ENCODE peak calls at places on chromosome 7, in seven cellular contexts. C, B, X, W, U, S and T are unnamed samples.
A peak's percentile ranks its signal among the peaks of the same experiment; 100 is the strongest.

GRCh38 chr7:45872116-45873034 is 507 bp downstream of the CCDC201 start:
- DNase-seq in C (no peak), B (no peak), X (no peak), W (no peak), U (peak; percentile 84), S (no peak), T (peak; percentile 42)

GRCh38 chr7:151566897-151567320 is 47.2 kb upstream of the RHEB start:
- DNase-seq in C (no peak), B (peak; percentile 85), X (no peak), W (peak; percentile 50), U (no peak), S (no peak), T (peak; percentile 28)

GRCh38 chr7:43884209-43884608 is 14.9 kb upstream of the MRPS24 start:
- DNase-seq in C (no peak), B (no peak), X (no peak), W (no peak), U (no peak), S (no peak), T (no peak)

GRCh38 chr7:23713285-23714235 is 3.5 kb downstream of the STK31 start:
- DNase-seq in C (no peak), B (peak; percentile 88), X (no peak), W (peak; percentile 70), U (no peak), S (no peak), T (peak; percentile 60)

GRCh38 chr7:78151229-78151628 is 352.7 kb downstream of the PHTF2 start:
- DNase-seq in C (no peak), B (peak; percentile 88), X (no peak), W (no peak), U (no peak), S (no peak), T (peak; percentile 18)

GRCh38 chr7:110676785-110677184 is 414.1 kb upstream of the LRRN3 start:
- DNase-seq in C (no peak), B (no peak), X (no peak), W (no peak), U (no peak), S (no peak), T (no peak)

GRCh38 chr7:81501220-81501619 is 268.6 kb downstream of the HGF start:
- DNase-seq in C (no peak), B (peak; percentile 35), X (no peak), W (no peak), U (no peak), S (no peak), T (peak; percentile 17)

GRCh38 chr7:38855867-38856266 is 53.1 kb downstream of the VPS41 start:
- DNase-seq in C (no peak), B (no peak), X (no peak), W (no peak), U (no peak), S (no peak), T (peak; percentile 5)

GRCh38 chr7:43294080-43294630 is 181.7 kb downstream of the HECW1 start:
- DNase-seq in C (no peak), B (peak; percentile 78), X (no peak), W (peak; percentile 86), U (peak; percentile 88), S (peak; percentile 17), T (peak; percentile 95)

GRCh38 chr7:128837521-128837921 is 7.3 kb downstream of the FLNC start:
- DNase-seq in C (no peak), B (no peak), X (no peak), W (no peak), U (no peak), S (no peak), T (no peak)

GRCh38 chr7:107994366-107994765 is 8.6 kb downstream of the LAMB1 start:
- DNase-seq in C (no peak), B (peak; percentile 65), X (no peak), W (no peak), U (no peak), S (no peak), T (no peak)

GRCh38 chr7:80611779-80612178 is 26.7 kb upstream of the CD36 start:
- DNase-seq in C (no peak), B (peak; percentile 45), X (peak; percentile 69), W (peak; percentile 41), U (no peak), S (no peak), T (peak; percentile 24)

GRCh38 chr7:73893342-73894101 is 32.6 kb downstream of the TMEM270 start:
- DNase-seq in C (no peak), B (peak; percentile 52), X (no peak), W (no peak), U (no peak), S (no peak), T (no peak)

GRCh38 chr7:85172530-85172941 is 14.3 kb downstream of the SEMA3D start:
- DNase-seq in C (no peak), B (peak; percentile 86), X (no peak), W (peak; percentile 61), U (no peak), S (no peak), T (no peak)

GRCh38 chr7:42511027-42511426 is 274.0 kb upstream of the GLI3 start:
- DNase-seq in C (no peak), B (peak; percentile 51), X (no peak), W (peak; percentile 69), U (no peak), S (no peak), T (peak; percentile 16)

GRCh38 chr7:106504620-106505019 is 156.3 kb downstream of the CCDC71L start:
- DNase-seq in C (no peak), B (no peak), X (no peak), W (peak; percentile 32), U (no peak), S (no peak), T (no peak)

GRCh38 chr7:130009848-130010688 is 41.1 kb downstream of the ZC3HC1 start:
- DNase-seq in C (no peak), B (peak; percentile 88), X (no peak), W (peak; percentile 97), U (peak; percentile 55), S (no peak), T (peak; percentile 87)

GRCh38 chr7:100875356-100875751 is 451 bp downstream of the SRRT start:
- DNase-seq in C (no peak), B (no peak), X (no peak), W (peak; percentile 27), U (no peak), S (no peak), T (peak; percentile 25)

GRCh38 chr7:51123322-51124021 is 193.1 kb downstream of the COBL start:
- DNase-seq in C (no peak), B (peak; percentile 92), X (peak; percentile 57), W (peak; percentile 95), U (no peak), S (peak; percentile 62), T (peak; percentile 97)

GRCh38 chr7:101948650-101949049 is 131.2 kb downstream of the CUX1 start:
- DNase-seq in C (no peak), B (no peak), X (no peak), W (no peak), U (no peak), S (no peak), T (no peak)

GRCh38 chr7:101951757-101952156 is 134.3 kb downstream of the CUX1 start:
- DNase-seq in C (no peak), B (no peak), X (no peak), W (no peak), U (no peak), S (no peak), T (no peak)

GRCh38 chr7:101952355-101953247 is 135.2 kb downstream of the CUX1 start:
- DNase-seq in C (no peak), B (peak; percentile 82), X (peak; percentile 60), W (peak; percentile 24), U (no peak), S (no peak), T (peak; percentile 64)

GRCh38 chr7:101947899-101948298 is 130.5 kb downstream of the CUX1 start:
- DNase-seq in C (no peak), B (no peak), X (no peak), W (no peak), U (no peak), S (no peak), T (no peak)

GRCh38 chr7:101950450-101951119 is 133.2 kb downstream of the CUX1 start:
- DNase-seq in C (no peak), B (peak; percentile 68), X (no peak), W (no peak), U (no peak), S (no peak), T (peak; percentile 72)
- TF ChIP-seq CTCF in C (no peak), B (peak; percentile 38), X (no peak), W (no peak), U (peak; percentile 53), S (no peak), T (no peak)

GRCh38 chr7:149664176-149664575 is 109.2 kb downstream of the ZNF467 start:
- DNase-seq in C (no peak), B (no peak), X (no peak), W (peak; percentile 2), U (no peak), S (no peak), T (no peak)

GRCh38 chr7:149666360-149666905 is 107.0 kb downstream of the ZNF467 start:
- DNase-seq in C (no peak), B (peak; percentile 33), X (no peak), W (peak; percentile 23), U (no peak), S (no peak), T (no peak)

GRCh38 chr7:149664666-149665065 is 108.7 kb downstream of the ZNF467 start:
- DNase-seq in C (no peak), B (no peak), X (no peak), W (peak; percentile 44), U (no peak), S (no peak), T (no peak)

GRCh38 chr7:149662591-149663095 is 110.7 kb downstream of the ZNF467 start:
- DNase-seq in C (no peak), B (peak; percentile 42), X (peak; percentile 56), W (peak; percentile 67), U (peak; percentile 97), S (no peak), T (peak; percentile 84)
- TF ChIP-seq CTCF in C (peak; percentile 42), B (peak; percentile 55), X (peak; percentile 32), W (peak; percentile 68), U (peak; percentile 83), S (no peak), T (peak; percentile 54)

DNA sequence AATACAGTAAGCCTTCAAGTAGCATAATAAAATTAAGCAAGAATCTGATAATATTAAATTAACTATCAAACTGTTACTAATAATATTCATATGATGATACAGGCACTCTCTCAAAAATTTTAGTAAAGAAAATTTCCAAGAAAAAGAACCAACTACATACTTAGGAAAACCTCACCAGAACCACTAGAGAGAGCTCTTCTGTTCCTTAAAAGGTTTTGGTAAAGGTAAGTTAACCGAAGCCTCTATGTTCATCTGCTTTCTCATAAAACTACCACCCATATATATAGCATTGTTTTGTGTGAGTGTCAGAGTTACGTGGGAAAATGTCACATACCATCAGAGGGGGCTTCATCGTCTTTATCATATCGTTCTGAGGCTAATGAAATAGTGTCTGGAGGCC is 20.7 kb downstream of the SKAP2 start:
- DNase-seq in C (no peak), B (peak; percentile 13), X (no peak), W (peak; percentile 16), U (no peak), S (no peak), T (peak; percentile 38)
- TF ChIP-seq CTCF in C (no peak), B (peak; percentile 29), X (no peak), W (no peak), U (peak; percentile 65), S (no peak), T (peak; percentile 45)

GRCh38 chr7:149873968-149874643 is at the start of gene ATP6V0E2:
- DNase-seq in C (no peak), B (no peak), X (no peak), W (no peak), U (no peak), S (no peak), T (no peak)
- TF ChIP-seq CTCF in C (no peak), B (no peak), X (no peak), W (no peak), U (no peak), S (no peak), T (no peak)

GRCh38 chr7:101941481-101942383 is 124.3 kb downstream of the CUX1 start:
- DNase-seq in C (no peak), B (peak; percentile 72), X (no peak), W (peak; percentile 96), U (no peak), S (peak; percentile 58), T (peak; percentile 96)
- TF ChIP-seq CTCF in C (no peak), B (no peak), X (no peak), W (no peak), U (no peak), S (no peak), T (no peak)